ENCODE peak calls at places on chromosomes 13 and 19, in ten cellular contexts. I is lung, X is fibroblast of lung, W is activated B cell treated with CpG ODN at 0.5 μM for 24 hours, Z is endothelial cell, G is mesothelial cell of epicardium, M is IMR-90, H is fibroblast of pulmonary artery, C is nephron progenitor cell, P is breast epithelium. E is an unnamed sample.

GRCh38 chr13:78978381-78978998 is 319.5 kb upstream of the OBI1 start:
- DNase-seq in I (peak), X (peak), W (no peak), Z (peak), G (no peak), M (peak), H (peak), C (peak), P (no peak), E (peak)

GRCh38 chr13:50071399-50071798 is 56.2 kb downstream of the KCNRG start:
- DNase-seq in I (no peak), X (peak), W (no peak), Z (no peak), G (no peak), M (no peak), H (no peak), C (no peak), P (no peak), E (no peak)

GRCh38 chr19:40424637-40425449 is 949 bp downstream of the SERTAD1 start:
- DNase-seq in I (no peak), X (peak), W (no peak), Z (no peak), G (no peak), M (peak), H (peak), C (no peak), P (no peak), E (no peak)

GRCh38 chr13:110374644-110375370 is 67.7 kb downstream of the COL4A2 start:
- DNase-seq in I (no peak), X (no peak), W (no peak), Z (no peak), G (no peak), M (no peak), H (no peak), C (no peak), P (no peak), E (no peak)

GRCh38 chr19:49983645-49984229 is 22.8 kb upstream of the SIGLEC11 start:
- DNase-seq in I (peak), X (peak), W (peak), Z (peak), G (peak), M (peak), H (peak), C (peak), P (no peak), E (peak)

GRCh38 chr19:7789447-7789846 is 26.4 kb downstream of the CLEC4M start:
- DNase-seq in I (no peak), X (no peak), W (peak), Z (no peak), G (peak), M (no peak), H (no peak), C (peak), P (no peak), E (no peak)

GRCh38 chr19:13120817-13121216 is 2.8 kb downstream of the NACC1 start:
- DNase-seq in I (no peak), X (peak), W (no peak), Z (no peak), G (no peak), M (peak), H (peak), C (no peak), P (no peak), E (no peak)

GRCh38 chr19:55626350-55626749 is 2.0 kb upstream of the ZNF784 start:
- DNase-seq in I (no peak), X (no peak), W (no peak), Z (no peak), G (no peak), M (no peak), H (no peak), C (no peak), P (no peak), E (no peak)

GRCh38 chr19:6057651-6058365 is 52.5 kb downstream of the RFX2 start:
- DNase-seq in I (no peak), X (no peak), W (no peak), Z (no peak), G (no peak), M (no peak), H (no peak), C (no peak), P (peak), E (no peak)

GRCh38 chr19:1591421-1592022 is 1.1 kb downstream of the MBD3 start:
- DNase-seq in I (no peak), X (no peak), W (no peak), Z (no peak), G (no peak), M (no peak), H (peak), C (no peak), P (no peak), E (no peak)

GRCh38 chr19:48724796-48725753 is 5.5 kb upstream of the MAMSTR start:
- DNase-seq in I (no peak), X (peak), W (no peak), Z (peak), G (no peak), M (peak), H (peak), C (no peak), P (no peak), E (no peak)

GRCh38 chr19:23887642-23888041 is 27.0 kb upstream of the ZNF726 start:
- DNase-seq in I (no peak), X (no peak), W (no peak), Z (no peak), G (no peak), M (no peak), H (no peak), C (no peak), P (no peak), E (no peak)

GRCh38 chr19:3190921-3191805 is 5.4 kb downstream of the NCLN start:
- DNase-seq in I (no peak), X (no peak), W (no peak), Z (no peak), G (no peak), M (no peak), H (no peak), C (no peak), P (no peak), E (no peak)

GRCh38 chr13:95604534-95604915 is 40.0 kb downstream of the DZIP1 start:
- DNase-seq in I (no peak), X (peak), W (no peak), Z (no peak), G (no peak), M (peak), H (peak), C (no peak), P (no peak), E (no peak)

GRCh38 chr19:39276740-39277139 is 8.5 kb downstream of the IFNL2 start:
- DNase-seq in I (no peak), X (no peak), W (no peak), Z (no peak), G (no peak), M (no peak), H (no peak), C (no peak), P (no peak), E (no peak)

GRCh38 chr13:111474136-111475002 is 153.9 kb downstream of the TEX29 start:
- DNase-seq in I (no peak), X (peak), W (no peak), Z (peak), G (no peak), M (peak), H (peak), C (no peak), P (no peak), E (no peak)

GRCh38 chr13:74026753-74027152 is 107.5 kb downstream of the KLF12 start:
- DNase-seq in I (no peak), X (no peak), W (peak), Z (peak), G (no peak), M (peak), H (peak), C (peak), P (no peak), E (no peak)

GRCh38 chr19:35236638-35237400 is 8.3 kb upstream of the FAM187B start:
- DNase-seq in I (no peak), X (no peak), W (peak), Z (no peak), G (no peak), M (no peak), H (no peak), C (no peak), P (no peak), E (no peak)

GRCh38 chr19:2045501-2046045 is 5.5 kb downstream of the MKNK2 start:
- DNase-seq in I (no peak), X (no peak), W (no peak), Z (no peak), G (no peak), M (no peak), H (no peak), C (no peak), P (no peak), E (no peak)

GRCh38 chr13:35365885-35366284 is 110.6 kb downstream of the MAB21L1 start:
- DNase-seq in I (no peak), X (no peak), W (no peak), Z (no peak), G (no peak), M (no peak), H (no peak), C (no peak), P (no peak), E (no peak)

GRCh38 chr19:1618157-1619093 is 13.2 kb upstream of the UQCR11 start:
- DNase-seq in I (no peak), X (no peak), W (no peak), Z (peak), G (no peak), M (no peak), H (peak), C (no peak), P (no peak), E (no peak)

GRCh38 chr13:95641961-95642621 is 2.4 kb downstream of the DZIP1 start:
- DNase-seq in I (peak), X (peak), W (no peak), Z (peak), G (no peak), M (peak), H (peak), C (peak), P (no peak), E (no peak)

GRCh38 chr13:102359264-102359663 is 42.6 kb downstream of the FGF14 start:
- DNase-seq in I (no peak), X (no peak), W (no peak), Z (no peak), G (no peak), M (no peak), H (no peak), C (no peak), P (no peak), E (no peak)

GRCh38 chr13:102355251-102355650 is 46.6 kb downstream of the FGF14 start:
- DNase-seq in I (no peak), X (no peak), W (no peak), Z (no peak), G (no peak), M (no peak), H (no peak), C (no peak), P (no peak), E (no peak)

DNA sequence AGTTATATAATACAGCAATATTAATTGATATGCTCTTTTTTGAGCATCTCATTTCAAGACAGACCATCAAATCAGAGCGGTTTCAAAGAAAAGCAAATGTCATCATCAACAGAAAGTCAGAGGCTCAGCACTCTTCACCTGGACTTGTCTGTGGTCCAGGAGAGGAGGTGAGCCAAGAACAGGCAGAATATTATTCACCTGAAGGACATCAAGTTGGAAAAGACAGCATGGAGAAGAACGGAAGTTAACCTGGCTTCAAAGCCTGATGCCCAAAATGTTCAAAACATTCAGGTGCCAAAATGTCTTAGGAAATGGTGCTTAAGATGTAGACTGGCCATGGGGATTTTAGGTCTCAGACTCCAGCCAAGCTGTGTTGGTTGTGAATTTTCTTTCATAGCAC is 40.7 kb downstream of the FGF14 start:
- DNase-seq in I (no peak), X (no peak), W (no peak), Z (no peak), G (no peak), M (no peak), H (no peak), C (no peak), P (no peak), E (no peak)
- TF ChIP-seq CTCF in I (no peak), X (no peak), W (no peak), Z (no peak), G (no peak), M (no peak), H (no peak), C (no peak), P (no peak), E (no peak)

DNA sequence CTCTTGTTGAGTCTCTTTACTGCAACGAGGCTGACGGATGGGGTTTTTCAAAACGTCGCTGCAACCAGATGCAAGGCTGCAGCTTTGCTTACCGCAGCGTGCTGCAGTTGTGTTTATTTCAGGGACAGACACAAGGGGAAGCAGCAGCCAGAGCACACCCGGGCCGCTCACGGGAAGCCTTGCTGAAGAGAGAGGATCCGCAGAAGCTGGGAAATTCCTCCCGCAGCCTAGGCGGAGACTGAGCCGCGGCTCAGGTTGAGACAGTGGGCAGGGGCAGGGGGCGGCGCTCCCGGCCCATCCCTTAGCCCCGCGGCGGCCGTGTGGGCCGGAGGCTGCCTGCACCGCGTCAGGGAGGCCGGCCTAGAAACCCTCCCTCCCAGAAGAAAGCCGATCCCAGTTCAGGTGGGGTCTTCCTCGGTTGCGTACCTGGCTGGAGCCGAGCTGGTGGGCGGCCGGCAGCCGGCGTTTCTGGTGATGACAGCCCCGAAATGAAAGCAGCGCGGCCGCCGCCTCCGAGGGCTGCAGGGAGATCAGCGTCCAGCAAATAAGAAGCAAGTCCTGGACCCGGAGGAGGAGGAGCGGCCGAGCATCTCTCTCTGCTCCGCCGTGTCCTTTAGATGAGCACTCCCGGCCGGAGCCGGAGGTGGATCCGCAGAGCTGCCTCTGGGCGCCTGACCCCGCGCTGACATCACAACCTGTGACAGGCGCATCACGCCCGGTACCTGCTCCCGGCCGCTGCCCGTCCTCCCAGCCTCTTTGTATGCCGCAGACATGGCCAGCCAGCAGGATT is at the start of gene FRY:
- DNase-seq in I (peak), X (peak), W (peak), Z (peak), G (peak), M (peak), H (peak), C (peak), P (peak), E (no peak)
- TF ChIP-seq CTCF in I (no peak), X (peak), W (no peak), Z (no peak), G (no peak), M (peak), H (peak), C (no peak), P (no peak), E (peak)

DNA sequence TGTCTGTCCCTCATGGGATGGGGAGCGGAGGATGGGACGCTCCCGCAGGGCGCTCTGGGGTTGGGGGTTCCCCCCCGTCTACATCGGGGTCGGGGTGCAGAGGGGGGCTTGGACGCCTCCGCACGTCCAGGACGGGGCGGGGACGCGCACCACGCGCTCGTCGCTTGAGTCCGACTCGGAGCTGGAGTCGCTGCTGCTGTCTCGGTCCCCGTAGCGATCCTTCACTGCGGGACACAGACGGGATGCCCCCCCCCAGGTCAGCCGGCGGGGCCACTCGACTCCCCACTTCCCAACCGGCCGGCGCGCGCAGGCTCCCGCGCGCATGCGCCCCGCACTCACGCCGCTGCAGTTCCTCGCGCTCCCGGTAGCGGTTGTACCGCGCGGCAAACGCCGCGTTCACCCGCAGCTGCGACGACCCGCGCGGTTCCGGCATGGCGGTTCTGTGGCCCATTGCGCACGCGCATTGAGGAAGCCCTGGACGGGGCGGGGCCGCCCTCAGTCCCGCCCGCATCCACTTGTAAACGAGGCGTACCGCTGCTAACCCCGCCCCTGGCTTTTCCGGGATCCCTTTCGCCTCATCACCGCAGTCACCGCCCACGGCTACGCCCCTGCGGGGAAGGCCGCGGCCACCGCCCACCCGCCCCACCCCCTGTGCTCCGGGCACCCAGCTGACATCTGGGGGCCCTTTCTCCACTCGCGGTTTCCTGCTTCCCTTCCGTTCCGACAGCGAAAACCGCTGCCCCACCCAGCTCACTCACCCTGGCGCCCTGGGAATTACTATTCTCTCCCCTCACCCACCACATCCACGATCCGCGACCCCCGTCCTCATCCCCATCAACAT is at the start of gene KRI1:
- DNase-seq in I (peak), X (peak), W (peak), Z (peak), G (peak), M (peak), H (peak), C (peak), P (peak), E (peak)
- TF ChIP-seq CTCF in I (no peak), X (no peak), W (no peak), Z (peak), G (peak), M (peak), H (peak), C (peak), P (peak), E (no peak)

DNA sequence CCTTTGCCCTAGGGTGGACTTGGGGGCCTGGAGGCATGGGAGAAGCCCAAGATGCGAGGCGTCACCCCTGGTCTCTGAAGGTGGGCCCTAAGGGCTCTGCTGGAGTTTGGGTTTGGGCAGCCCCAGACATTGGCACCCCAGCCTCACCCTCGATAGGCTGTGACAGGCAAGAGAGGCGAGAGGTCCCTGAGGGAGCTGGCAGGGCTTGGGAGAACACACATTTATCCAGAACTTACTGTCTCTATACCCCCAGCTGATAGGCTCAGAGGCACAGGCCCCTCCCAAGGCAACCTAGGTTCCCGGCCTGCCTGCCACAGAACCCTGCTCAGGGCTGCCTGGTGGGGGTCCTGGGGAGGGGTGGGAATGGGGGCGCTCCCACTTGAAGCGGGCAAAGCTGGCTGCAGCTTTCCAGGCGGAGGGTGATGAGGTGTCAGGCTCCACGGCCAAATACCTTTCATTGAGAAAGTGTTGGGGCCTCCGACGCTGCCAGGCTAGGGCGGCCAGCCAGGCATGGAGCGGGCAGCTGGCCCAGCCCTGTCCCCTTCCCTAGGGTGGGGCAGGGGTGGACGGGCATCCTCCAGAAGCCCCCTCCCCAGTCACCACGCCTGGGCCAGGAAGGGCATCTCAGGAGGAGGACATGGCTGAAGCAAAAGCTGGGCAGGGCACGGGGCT is 9.7 kb downstream of the CILP2 start:
- DNase-seq in I (no peak), X (no peak), W (no peak), Z (no peak), G (no peak), M (no peak), H (no peak), C (no peak), P (no peak), E (no peak)
- TF ChIP-seq CTCF in I (no peak), X (no peak), W (no peak), Z (no peak), G (no peak), M (no peak), H (no peak), C (no peak), P (no peak), E (no peak)

DNA sequence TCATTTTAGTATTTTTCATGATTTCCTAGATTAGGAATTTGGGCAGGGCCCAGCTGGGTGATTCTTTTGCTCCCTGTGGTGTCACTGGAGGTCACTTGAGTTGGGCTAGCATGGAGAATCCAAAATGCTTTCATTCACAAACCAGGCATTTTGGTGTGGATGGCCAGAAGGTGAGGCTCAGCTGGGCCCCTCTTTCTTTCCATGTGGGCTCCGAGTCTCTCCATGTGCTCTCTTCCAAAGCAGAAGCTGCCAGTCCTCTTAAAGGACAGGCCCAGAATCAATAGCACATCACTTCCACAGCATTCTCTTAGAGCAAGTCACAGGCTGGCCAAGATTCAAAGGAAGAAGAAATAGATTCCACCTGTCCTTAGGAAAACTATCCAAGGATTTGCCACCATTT is 21.8 kb upstream of the IGLON5 start:
- DNase-seq in I (no peak), X (no peak), W (no peak), Z (no peak), G (no peak), M (no peak), H (no peak), C (no peak), P (no peak), E (no peak)
- TF ChIP-seq CTCF in I (no peak), X (no peak), W (no peak), Z (no peak), G (no peak), M (no peak), H (no peak), C (no peak), P (no peak), E (no peak)

E was measured in AG09319.